ENCODE peak calls at places on chromosomes 5 and 9, in eight cellular contexts. G, Z, I, X, L, V, F and D are unnamed samples.

GRCh38 chr9:84788803-84789462 is 119.4 kb downstream of the NTRK2 start:
- DNase-seq in F (no peak), G (no peak), X (no peak), I (no peak), V (no peak), Z (no peak), L (no peak), D (no peak)

GRCh38 chr9:111966851-111967250 is 70.2 kb downstream of the UGCG start:
- DNase-seq in I (no peak), V (no peak), L (no peak), F (no peak), G (no peak), Z (peak), X (no peak), D (peak)

GRCh38 chr9:124698265-124698664 is 72.8 kb downstream of the NR6A1 start:
- DNase-seq in G (no peak), F (no peak), Z (no peak), V (no peak), I (no peak), X (no peak), L (no peak), D (peak)

GRCh38 chr9:109182940-109183798 is 16.1 kb upstream of the FRRS1L start:
- DNase-seq in I (no peak), G (no peak), V (peak), L (peak), X (no peak), F (no peak), Z (peak), D (peak)

GRCh38 chr5:134130239-134130945 is 15.9 kb downstream of the TCF7 start:
- DNase-seq in I (no peak), V (no peak), X (no peak), F (no peak), Z (no peak), G (no peak), L (no peak), D (no peak)

GRCh38 chr5:1732955-1733354 is 66.7 kb downstream of the MRPL36 start:
- DNase-seq in Z (no peak), X (no peak), G (no peak), I (no peak), L (no peak), V (peak), F (no peak), D (no peak)

GRCh38 chr9:86783884-86784283 is 163.4 kb downstream of the GAS1 start:
- DNase-seq in L (no peak), Z (no peak), F (no peak), X (peak), V (no peak), I (no peak), G (no peak), D (peak)

GRCh38 chr5:176474476-176474875 is 26.3 kb downstream of the FAF2 start:
- DNase-seq in F (no peak), G (no peak), Z (no peak), V (no peak), I (no peak), L (no peak), X (no peak), D (no peak)

GRCh38 chr5:65255294-65255693 is 226.4 kb downstream of the ADAMTS6 start:
- DNase-seq in X (no peak), Z (no peak), F (no peak), L (no peak), G (no peak), V (no peak), I (no peak), D (no peak)

GRCh38 chr9:112176410-112177010 is 1.4 kb upstream of the SUSD1 start:
- DNase-seq in I (no peak), G (no peak), V (no peak), X (no peak), Z (no peak), F (no peak), L (no peak), D (no peak)

GRCh38 chr5:65061250-65061973 is 292.7 kb downstream of the CWC27 start:
- DNase-seq in V (no peak), Z (no peak), L (no peak), G (no peak), F (no peak), I (no peak), X (no peak), D (no peak)

GRCh38 chr9:122464633-122465567 is 12.8 kb downstream of the OR1J1 start:
- DNase-seq in Z (peak), L (peak), V (peak), F (peak), X (peak), G (no peak), I (peak), D (peak)

GRCh38 chr9:82223442-82223841 is 234.9 kb downstream of the SPATA31D1 start:
- DNase-seq in G (no peak), I (no peak), V (no peak), F (no peak), X (no peak), Z (no peak), L (no peak), D (no peak)

GRCh38 chr5:97242351-97242750 is 59.3 kb upstream of the RIOK2 start:
- DNase-seq in Z (no peak), F (no peak), I (no peak), L (no peak), V (no peak), X (no peak), G (no peak), D (peak)

GRCh38 chr5:133205204-133205603 is 153.4 kb downstream of the HSPA4 start:
- DNase-seq in X (no peak), L (no peak), V (no peak), F (no peak), Z (no peak), G (no peak), I (no peak), D (peak)

GRCh38 chr5:169836835-169837234 is 143.5 kb downstream of the INSYN2B start:
- DNase-seq in G (no peak), V (no peak), L (no peak), F (no peak), X (no peak), I (no peak), Z (no peak), D (no peak)

GRCh38 chr9:84851935-84852585 is 182.5 kb downstream of the NTRK2 start:
- DNase-seq in I (no peak), Z (peak), G (no peak), F (no peak), L (no peak), V (no peak), X (peak), D (peak)

GRCh38 chr5:145936401-145937131 is at the start of gene SH3RF2:
- DNase-seq in L (peak), G (no peak), X (no peak), V (peak), F (peak), I (no peak), Z (peak), D (peak)